ENCODE peak calls at places on chromosome 18, in seven cellular contexts. F is trophoblast cell, L is H9, K is mesenchymal stem cell, P is neuronal stem cell, H is mesendoderm, Q is H1. G is an unnamed sample.

GRCh38 chr18:48181857-48182430 is 227.2 kb downstream of the ZBTB7C start:
- DNase-seq in F (no peak), L (no peak), K (no peak), P (no peak), H (no peak), Q (no peak), G (no peak)

GRCh38 chr18:6521804-6522418 is 107.2 kb upstream of the L3MBTL4 start:
- DNase-seq in F (peak; percentile 92), L (peak; percentile 73), K (peak; percentile 38), P (no peak), H (peak; percentile 82), Q (peak; percentile 85), G (peak; percentile 47)

GRCh38 chr18:9862686-9863085 is 23.1 kb upstream of the TXNDC2 start:
- DNase-seq in F (no peak), L (no peak), K (no peak), P (no peak), H (no peak), Q (no peak), G (no peak)

GRCh38 chr18:44679912-44680270 is 797 bp upstream of the SETBP1 start:
- DNase-seq in F (peak; percentile 68), L (peak; percentile 42), K (peak; percentile 71), P (no peak), H (peak; percentile 62), Q (peak; percentile 57), G (peak; percentile 31)

GRCh38 chr18:12317664-12318333 is 9.8 kb downstream of the TUBB6 start:
- DNase-seq in F (peak; percentile 81), L (no peak), K (peak; percentile 81), P (no peak), H (no peak), Q (no peak), G (peak; percentile 85)

GRCh38 chr18:56615738-56616520 is 22.5 kb downstream of the TXNL1 start:
- DNase-seq in F (no peak), L (no peak), K (no peak), P (no peak), H (no peak), Q (no peak), G (no peak)

GRCh38 chr18:43108469-43108868 is 7.0 kb downstream of the RIT2 start:
- DNase-seq in F (no peak), L (no peak), K (no peak), P (no peak), H (no peak), Q (no peak), G (no peak)

GRCh38 chr18:61738488-61738887 is 154.3 kb downstream of the RNF152 start:
- DNase-seq in F (peak; percentile 41), L (no peak), K (peak; percentile 71), P (no peak), H (no peak), Q (no peak), G (peak; percentile 40)

GRCh38 chr18:32470136-32470712 is 458 bp downstream of the GAREM1 start:
- DNase-seq in F (peak; percentile 43), L (peak; percentile 46), K (peak; percentile 55), P (peak; percentile 23), H (peak; percentile 40), Q (peak; percentile 59), G (peak; percentile 17)

GRCh38 chr18:34977787-34978532 is 63.3 kb upstream of the MAPRE2 start:
- DNase-seq in F (peak; percentile 49), L (peak; percentile 57), K (peak; percentile 58), P (no peak), H (peak; percentile 73), Q (peak; percentile 77), G (peak; percentile 6)

GRCh38 chr18:32974421-32975165 is 201.8 kb upstream of the KLHL14 start:
- DNase-seq in F (no peak), L (no peak), K (peak; percentile 18), P (no peak), H (no peak), Q (no peak), G (no peak)

GRCh38 chr18:53380063-53380639 is 844.3 kb downstream of the MBD2 start:
- DNase-seq in F (peak; percentile 61), L (no peak), K (peak; percentile 28), P (peak; percentile 24), H (peak; percentile 56), Q (no peak), G (peak; percentile 31)

GRCh38 chr18:46261799-46262198 is 157.6 kb downstream of the HAUS1 start:
- DNase-seq in F (peak; percentile 91), L (peak; percentile 49), K (peak; percentile 21), P (no peak), H (peak; percentile 32), Q (no peak), G (peak; percentile 51)

GRCh38 chr18:40676676-40677075 is 1278.4 kb upstream of the PIK3C3 start:
- DNase-seq in F (no peak), L (no peak), K (no peak), P (no peak), H (no peak), Q (no peak), G (peak; percentile 41)

GRCh38 chr18:41829648-41830516 is 125.2 kb upstream of the PIK3C3 start:
- DNase-seq in F (no peak), L (no peak), K (peak; percentile 22), P (no peak), H (no peak), Q (no peak), G (no peak)

GRCh38 chr18:49849331-49850217 is 36.2 kb upstream of the ACAA2 start:
- DNase-seq in F (peak; percentile 59), L (peak; percentile 88), K (peak; percentile 92), P (peak; percentile 17), H (peak; percentile 97), Q (peak; percentile 64), G (peak; percentile 92)

GRCh38 chr18:36454258-36454657 is 156.7 kb downstream of the FHOD3 start:
- DNase-seq in F (no peak), L (no peak), K (no peak), P (no peak), H (no peak), Q (no peak), G (no peak)

GRCh38 chr18:36450264-36450663 is 152.8 kb downstream of the FHOD3 start:
- DNase-seq in F (no peak), L (no peak), K (no peak), P (no peak), H (no peak), Q (no peak), G (no peak)

GRCh38 chr18:36449451-36449850 is 151.9 kb downstream of the FHOD3 start:
- DNase-seq in F (peak; percentile 67), L (no peak), K (no peak), P (no peak), H (no peak), Q (no peak), G (no peak)

GRCh38 chr18:36448384-36449290 is 151.1 kb downstream of the FHOD3 start:
- DNase-seq in F (no peak), L (no peak), K (no peak), P (peak; percentile 53), H (no peak), Q (no peak), G (no peak)

DNA sequence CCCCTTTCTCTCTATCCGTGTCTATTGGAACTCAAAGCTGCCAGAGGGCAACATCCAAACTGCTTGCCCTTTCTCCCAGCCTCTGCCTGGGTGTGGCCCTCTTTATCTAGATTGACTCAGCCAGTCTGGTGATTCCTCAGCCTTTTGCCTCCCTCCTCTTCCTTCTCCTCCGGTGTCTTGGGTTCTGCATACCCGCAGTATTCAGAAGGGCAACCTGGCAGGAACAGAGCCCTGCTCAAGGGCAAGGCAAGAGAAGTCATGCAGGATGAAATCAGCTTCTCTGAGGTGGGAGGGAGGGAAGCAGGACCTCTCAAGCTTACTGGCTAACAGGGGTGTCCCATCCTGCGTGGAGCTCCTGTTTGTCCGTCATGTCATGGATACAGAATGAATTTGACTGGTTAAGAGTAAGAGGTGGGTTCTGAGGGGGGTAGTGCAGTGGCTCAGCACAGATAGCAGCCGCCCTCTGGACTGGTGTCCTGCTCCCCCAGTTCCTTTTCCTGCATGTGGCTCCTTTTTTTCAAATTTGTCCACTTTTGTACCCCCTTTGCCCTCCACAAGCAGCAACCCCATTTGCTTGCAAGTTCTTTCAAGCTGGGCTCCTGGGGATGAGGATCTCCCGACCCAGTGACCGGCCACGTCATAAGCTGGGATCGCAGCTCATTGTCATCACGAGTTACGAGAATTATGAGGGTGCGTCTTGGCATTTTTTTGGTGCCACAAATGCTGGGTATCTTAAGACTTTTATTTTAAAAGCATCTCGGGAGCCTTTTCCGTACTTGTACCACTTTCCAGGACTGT is 154.1 kb downstream of the FHOD3 start:
- DNase-seq in F (peak; percentile 59), L (no peak), K (no peak), P (no peak), H (no peak), Q (no peak), G (no peak)
- H2AK5ac ChIP-seq in F (peak overlapping the region; percentile 46), L (no peak overlapping the region), K (peak overlapping the region; percentile 57), P (no peak overlapping the region), H (no peak overlapping the region), Q (no peak overlapping the region), G (peak overlapping the region; percentile 84)

GRCh38 chr18:63272638-63273037 is 46.9 kb downstream of the BCL2 start:
- DNase-seq in F (no peak), L (no peak), K (no peak), P (no peak), H (no peak), Q (no peak), G (no peak)
- H2AK5ac ChIP-seq in F (no peak overlapping the region), L (no peak overlapping the region), K (no peak overlapping the region), P (no peak overlapping the region), H (no peak overlapping the region), Q (no peak overlapping the region), G (no peak overlapping the region)

DNA sequence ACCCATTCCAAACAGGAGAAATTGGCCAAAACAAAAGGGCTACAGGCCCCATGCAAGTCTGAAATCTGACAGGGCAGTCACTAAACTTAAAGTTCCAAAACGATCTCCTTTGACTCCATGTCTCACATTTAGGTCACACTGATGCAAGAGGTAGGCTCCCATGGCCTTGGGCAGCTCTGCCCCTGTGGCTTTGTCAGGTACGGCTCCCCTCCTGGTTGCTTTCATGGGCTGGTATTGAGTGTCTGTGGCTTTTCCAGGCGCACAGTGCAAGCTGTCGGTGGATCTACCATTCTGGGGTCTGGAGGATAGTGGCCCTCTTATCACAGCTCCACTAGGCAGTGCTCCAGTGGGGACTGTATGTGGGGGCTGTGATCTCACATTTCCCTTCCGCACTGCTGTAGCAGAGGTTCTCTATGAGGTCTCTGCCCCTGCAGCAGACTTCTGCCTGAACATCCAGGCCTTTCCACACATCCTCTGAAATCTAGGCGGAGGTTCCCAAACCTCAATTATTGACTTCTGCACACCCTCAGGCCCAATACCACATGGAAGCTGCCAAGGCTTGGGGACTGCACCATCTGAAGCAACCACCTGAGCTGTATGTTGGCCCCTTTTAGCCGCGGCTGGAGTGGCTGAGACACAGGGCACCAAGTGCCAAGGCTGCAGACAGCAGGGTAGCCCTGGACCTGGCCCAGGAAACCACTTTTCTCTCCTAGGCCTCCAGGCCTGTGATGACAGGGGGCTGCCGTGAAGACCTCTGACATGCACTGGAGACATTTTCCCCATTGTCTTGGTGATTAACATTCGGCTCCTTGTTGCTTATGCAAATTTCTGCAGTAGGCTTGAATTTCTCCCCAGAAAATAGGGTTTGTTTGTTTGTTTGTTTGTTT is 28.7 kb downstream of the PARD6G start:
- DNase-seq in F (no peak), L (no peak), K (no peak), P (no peak), H (no peak), Q (peak; percentile 37), G (no peak)
- H2AK5ac ChIP-seq in F (no peak overlapping the region), L (no peak overlapping the region), K (no peak overlapping the region), P (no peak overlapping the region), H (no peak overlapping the region), Q (no peak overlapping the region), G (no peak overlapping the region)

DNA sequence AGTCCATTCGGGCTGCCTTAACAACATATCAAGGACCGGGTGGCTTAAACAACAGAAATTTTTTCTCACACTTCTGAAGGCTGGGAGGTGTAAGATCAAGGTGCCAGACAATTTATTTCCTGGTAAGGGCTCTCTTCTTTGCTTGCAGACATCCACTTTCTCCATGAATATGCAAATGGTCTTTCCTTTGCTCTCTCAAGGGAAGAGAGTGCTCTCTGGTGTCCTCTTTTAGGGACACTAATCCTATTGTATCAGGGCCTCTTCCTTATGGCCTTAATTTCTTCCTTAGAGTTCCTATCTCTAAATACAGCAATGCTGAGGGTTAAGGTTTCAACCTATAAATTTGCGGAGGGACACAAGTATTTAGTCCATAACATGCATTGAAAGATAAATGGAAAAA is 770.8 kb downstream of the DSC3 start:
- DNase-seq in F (no peak), L (no peak), K (no peak), P (no peak), H (peak; percentile 92), Q (no peak), G (no peak)
- H2AK5ac ChIP-seq in F (no peak overlapping the region), L (no peak overlapping the region), K (no peak overlapping the region), P (no peak overlapping the region), H (no peak overlapping the region), Q (no peak overlapping the region), G (no peak overlapping the region)